ENCODE peak calls at places on chromosomes 2 and 18, in four cellular contexts. K, Z, U and A are unnamed samples.

GRCh38 chr18:38526922-38527321 is 961.3 kb upstream of the CELF4 start:
- DNase-seq in Z (no peak), U (no peak), K (no peak), A (no peak)

GRCh38 chr18:3619222-3619621 is 169.2 kb downstream of the TGIF1 start:
- DNase-seq in U (no peak), Z (peak; percentile 14), K (no peak), A (no peak)

GRCh38 chr2:3427272-3427671 is 47.8 kb downstream of the TRAPPC12 start:
- DNase-seq in K (no peak), Z (no peak), U (no peak), A (no peak)

GRCh38 chr2:239297142-239298125 is 103.4 kb downstream of the HDAC4 start:
- DNase-seq in U (no peak), Z (no peak), K (peak; percentile 52), A (peak; percentile 34)

GRCh38 chr2:71609029-71609428 is 155.7 kb downstream of the DYSF start:
- DNase-seq in K (peak; percentile 36), U (no peak), Z (peak; percentile 14), A (no peak)

GRCh38 chr2:55148269-55148668 is 83.8 kb downstream of the CLHC1 start:
- DNase-seq in Z (no peak), U (no peak), K (no peak), A (no peak)

GRCh38 chr2:72934683-72935610 is 17.6 kb downstream of the EMX1 start:
- DNase-seq in Z (peak; percentile 69), U (peak; percentile 24), K (peak; percentile 58), A (peak; percentile 18)

GRCh38 chr2:231017250-231017636 is 20.1 kb upstream of the C2orf72 start:
- DNase-seq in Z (no peak), K (no peak), U (peak; percentile 21), A (no peak)

GRCh38 chr2:160652236-160652635 is 158.6 kb upstream of the RBMS1 start:
- DNase-seq in U (no peak), Z (no peak), K (peak; percentile 61), A (no peak)

GRCh38 chr2:72006188-72006736 is 141.4 kb downstream of the CYP26B1 start:
- DNase-seq in K (no peak), Z (no peak), U (no peak), A (no peak)

GRCh38 chr2:241730679-241731293 is 3.6 kb upstream of the D2HGDH start:
- DNase-seq in K (no peak), Z (no peak), U (no peak), A (no peak)

GRCh38 chr18:48661421-48661820 is 122.6 kb downstream of the CTIF start:
- DNase-seq in K (no peak), U (no peak), Z (no peak), A (no peak)

GRCh38 chr2:70012887-70013286 is 51.5 kb upstream of the ASPRV1 start:
- DNase-seq in Z (no peak), K (no peak), U (no peak), A (no peak)

GRCh38 chr2:11419781-11420180 is 46.2 kb downstream of the E2F6 start:
- DNase-seq in U (no peak), K (no peak), Z (no peak), A (no peak)

GRCh38 chr2:124534015-124534414 is 508.9 kb downstream of the CNTNAP5 start:
- DNase-seq in U (no peak), Z (no peak), K (no peak), A (no peak)

GRCh38 chr2:240212425-240213225 is 72.2 kb upstream of the OTOS start:
- DNase-seq in Z (no peak), K (no peak), U (no peak), A (no peak)

GRCh38 chr18:61635901-61636528 is 256.8 kb downstream of the RNF152 start:
- DNase-seq in Z (peak; percentile 64), U (peak; percentile 31), K (peak; percentile 59), A (peak; percentile 62)

GRCh38 chr18:53380063-53380639 is 844.3 kb downstream of the MBD2 start:
- DNase-seq in U (peak; percentile 10), Z (no peak), K (no peak), A (no peak)

GRCh38 chr2:101251844-101252407 is 760 bp upstream of the CNOT11 start:
- DNase-seq in K (no peak), Z (peak; percentile 64), U (no peak), A (no peak)

GRCh38 chr18:75264195-75264594 is 53.6 kb downstream of the TSHZ1 start:
- DNase-seq in K (no peak), U (no peak), Z (no peak), A (no peak)

GRCh38 chr2:203578511-203579130 is 43.5 kb upstream of the RAPH1 start:
- DNase-seq in Z (no peak), K (no peak), U (no peak), A (no peak)

GRCh38 chr2:113978524-113979171 is 88.8 kb downstream of the ACTR3 start:
- DNase-seq in U (no peak), Z (no peak), K (no peak), A (no peak)
- H3K4me1 ChIP-seq in U (no peaks in the 10 kb centered on the region), Z (no peaks in the 10 kb centered on the region), K (no peaks in the 10 kb centered on the region), A (no peaks in the 10 kb centered on the region)

GRCh38 chr2:119775102-119775501 is 15.4 kb downstream of the PTPN4 start:
- DNase-seq in K (no peak), Z (no peak), U (no peak), A (no peak)

GRCh38 chr2:119772128-119772527 is 12.4 kb downstream of the PTPN4 start:
- DNase-seq in U (no peak), K (no peak), Z (no peak), A (no peak)

GRCh38 chr2:119771331-119771730 is 11.6 kb downstream of the PTPN4 start:
- DNase-seq in Z (no peak), K (no peak), U (no peak), A (no peak)

GRCh38 chr2:119769645-119770044 is 9.9 kb downstream of the PTPN4 start:
- DNase-seq in K (no peak), Z (no peak), U (no peak), A (no peak)

DNA sequence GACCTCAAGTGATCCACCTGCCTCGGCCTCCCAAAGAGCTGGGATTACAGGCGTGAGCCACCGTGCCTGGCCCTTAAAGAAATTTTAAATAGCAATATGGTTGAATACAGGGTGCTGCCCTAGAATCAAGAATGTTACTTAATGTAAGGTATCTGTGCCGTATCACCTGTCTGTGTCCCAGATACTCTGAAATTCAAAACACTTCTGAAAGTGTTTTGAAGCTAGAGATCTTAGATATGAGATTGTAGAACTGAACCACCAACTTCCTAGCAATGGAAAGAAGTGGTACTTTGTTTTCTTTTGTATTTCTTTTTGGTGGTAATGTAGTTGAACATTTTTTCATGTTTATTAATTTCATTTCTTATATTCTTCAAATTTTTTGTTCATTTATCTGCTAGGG is 13.0 kb downstream of the PTPN4 start:
- DNase-seq in U (no peak), Z (no peak), K (no peak), A (no peak)
- H3K4me1 ChIP-seq in U (no peaks in the 10 kb centered on the region), Z (peaks cover 4% of the 10 kb centered on the region), K (no peaks in the 10 kb centered on the region), A (peaks cover 4% of the 10 kb centered on the region)

DNA sequence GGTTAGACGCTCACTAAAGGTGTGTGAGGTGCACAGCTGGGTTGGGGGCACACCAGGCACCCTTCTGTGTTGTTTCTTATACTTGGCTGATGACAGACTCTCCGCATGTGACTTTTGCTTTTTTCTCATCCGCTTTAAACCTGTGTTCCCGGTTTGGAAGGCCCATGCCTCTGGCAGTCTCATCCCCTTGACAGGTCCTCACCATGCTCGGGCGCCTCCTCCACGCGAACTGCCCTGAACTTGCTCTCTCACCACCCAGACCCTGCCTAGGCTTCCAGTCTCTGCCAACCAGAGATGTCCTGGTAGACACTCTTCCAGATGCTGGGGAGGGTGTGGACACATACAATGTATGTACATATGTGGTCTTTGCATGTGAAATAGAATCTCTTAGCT is 79.8 kb downstream of the LIMS1 start:
- DNase-seq in K (no peak), U (no peak), Z (no peak), A (no peak)
- H3K4me1 ChIP-seq in K (peaks cover 74% of the 10 kb centered on the region), U (peaks cover 3% of the 10 kb centered on the region), Z (no peaks in the 10 kb centered on the region), A (peaks cover 3% of the 10 kb centered on the region)

DNA sequence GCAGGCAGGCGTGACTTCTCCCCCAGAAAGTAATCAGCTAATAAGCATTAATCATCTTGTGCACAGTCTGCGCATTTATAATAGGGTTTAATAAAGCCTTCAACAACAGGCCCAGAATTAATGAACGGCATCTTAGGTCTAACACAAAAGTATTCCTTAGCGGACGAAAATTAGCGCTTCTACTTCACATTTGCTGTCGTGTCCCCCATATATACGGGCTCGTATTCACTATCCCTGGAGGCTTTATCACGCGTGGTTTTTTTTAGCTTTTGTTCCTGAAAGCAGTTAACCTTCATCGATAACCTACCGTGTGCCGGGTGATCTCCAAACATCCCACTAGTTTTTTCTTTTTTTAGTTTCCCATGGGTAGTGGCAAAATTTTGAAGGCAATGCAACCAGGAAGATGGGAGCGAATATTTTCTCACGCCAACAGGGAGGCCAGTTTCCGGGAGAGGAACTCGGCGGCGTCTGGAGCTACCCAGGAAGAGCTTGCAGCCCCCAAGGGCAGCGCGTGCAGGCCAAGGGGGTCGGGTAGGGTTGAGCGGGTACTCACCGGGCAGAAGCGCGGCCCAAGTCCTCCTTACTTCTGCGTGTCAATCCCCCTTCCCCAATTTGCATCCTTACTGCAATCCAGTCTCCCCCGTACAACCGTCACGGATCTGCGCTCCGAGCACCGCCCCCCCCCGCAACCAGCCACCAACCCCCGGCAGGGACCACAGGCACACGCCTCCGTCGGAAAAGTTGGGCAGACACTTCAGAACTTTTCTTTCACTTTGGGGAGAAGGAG is 1.5 kb downstream of the ATP8B1 start:
- DNase-seq in K (peak; percentile 66), U (no peak), Z (peak; percentile 41), A (peak; percentile 67)
- H3K4me1 ChIP-seq in K (no peaks in the 10 kb centered on the region), U (no peaks in the 10 kb centered on the region), Z (no peaks in the 10 kb centered on the region), A (no peaks in the 10 kb centered on the region)

GRCh38 chr18:55235094-55235461 is 275.8 kb upstream of the CCDC68 start:
- DNase-seq in U (no peak), Z (no peak), K (no peak), A (no peak)

GRCh38 chr18:55237665-55238064 is 278.4 kb upstream of the CCDC68 start:
- DNase-seq in Z (no peak), U (no peak), K (no peak), A (no peak)

GRCh38 chr18:55233850-55234249 is 274.6 kb upstream of the CCDC68 start:
- DNase-seq in U (no peak), K (no peak), Z (no peak), A (no peak)

GRCh38 chr18:55234366-55235093 is 275.3 kb upstream of the CCDC68 start:
- DNase-seq in Z (peak; percentile 79), K (peak; percentile 71), U (peak; percentile 61), A (peak; percentile 89)

DNA sequence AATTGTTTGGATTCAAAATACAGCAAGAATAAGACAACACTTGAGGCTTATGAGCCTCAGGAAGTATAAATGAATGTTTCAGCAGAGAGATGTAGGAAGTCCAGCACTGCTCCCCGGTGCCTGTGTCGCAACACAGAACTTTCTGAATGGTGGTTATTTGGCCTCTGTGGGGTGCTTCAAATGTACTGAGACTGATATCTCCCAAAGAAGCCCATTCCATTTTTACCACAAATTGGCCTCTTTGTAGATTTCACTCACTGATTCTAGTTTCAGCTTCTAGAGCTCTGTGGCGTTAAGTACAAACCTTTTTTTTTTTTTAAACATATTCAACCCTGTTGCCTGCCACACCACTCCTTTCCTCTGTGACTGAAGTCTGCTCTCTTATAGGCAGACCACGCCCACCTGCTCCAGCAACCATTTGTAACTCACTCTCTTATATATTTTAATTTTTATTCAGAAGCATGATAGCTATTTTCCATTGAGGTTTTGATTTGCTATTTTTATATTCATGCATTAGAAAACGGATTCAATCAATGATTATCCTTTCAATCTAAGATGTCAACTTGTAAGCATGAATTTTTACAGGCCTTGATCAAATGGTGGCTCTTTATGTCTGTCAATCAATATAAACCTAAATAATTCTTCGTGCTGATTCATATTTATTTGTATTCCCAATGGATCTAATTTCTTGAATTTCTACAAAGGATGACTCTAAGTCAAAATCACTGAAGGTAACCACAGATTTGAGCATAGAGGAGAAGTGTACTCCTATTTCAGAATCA is 277.1 kb upstream of the CCDC68 start:
- DNase-seq in U (no peak), K (no peak), Z (no peak), A (peak; percentile 74)
- H3K4me1 ChIP-seq in U (no peaks in the 10 kb centered on the region), K (peaks cover 9% of the 10 kb centered on the region), Z (no peaks in the 10 kb centered on the region), A (peaks cover 5% of the 10 kb centered on the region)